ENCODE peak calls at places on chromosomes 1 and 21, in ten cellular contexts. N, A, E, M, J, R, F, O, G and H are unnamed samples.

GRCh38 chr1:229619614-229620013 is 6.3 kb downstream of the TAF5L start:
- DNase-seq in N (no peak), A (no peak), E (no peak), M (no peak), J (no peak), R (peak), F (no peak), O (no peak), G (no peak), H (no peak)

GRCh38 chr1:202319381-202320080 is 22.2 kb downstream of the UBE2T start:
- DNase-seq in N (no peak), A (no peak), E (no peak), M (no peak), J (no peak), R (no peak), F (no peak), O (no peak), G (no peak), H (no peak)

GRCh38 chr1:46490603-46491499 is 1.2 kb downstream of the DMBX1 start:
- DNase-seq in N (no peak), A (no peak), E (no peak), M (no peak), J (no peak), R (no peak), F (no peak), O (no peak), G (no peak), H (no peak)

GRCh38 chr1:13830616-13831280 is 130.8 kb downstream of the PRDM2 start:
- DNase-seq in N (peak), A (no peak), E (no peak), M (no peak), J (peak), R (no peak), F (no peak), O (peak), G (no peak), H (no peak)

GRCh38 chr1:161200421-161200991 is 1.7 kb upstream of the ADAMTS4 start:
- DNase-seq in N (no peak), A (no peak), E (no peak), M (no peak), J (no peak), R (no peak), F (no peak), O (peak), G (no peak), H (no peak)

GRCh38 chr1:177975588-177976495 is 6.0 kb upstream of the SEC16B start:
- DNase-seq in N (no peak), A (no peak), E (peak), M (peak), J (no peak), R (peak), F (no peak), O (no peak), G (no peak), H (no peak)

GRCh38 chr1:200744143-200744542 is 5.5 kb downstream of the CAMSAP2 start:
- DNase-seq in N (no peak), A (no peak), E (no peak), M (no peak), J (no peak), R (no peak), F (no peak), O (no peak), G (no peak), H (no peak)

GRCh38 chr1:156488566-156489165 is 11.9 kb downstream of the MEF2D start:
- DNase-seq in N (no peak), A (no peak), E (no peak), M (no peak), J (no peak), R (peak), F (no peak), O (no peak), G (no peak), H (no peak)

GRCh38 chr1:55420021-55420420 is 204.9 kb upstream of the USP24 start:
- DNase-seq in N (no peak), A (no peak), E (no peak), M (no peak), J (no peak), R (no peak), F (no peak), O (no peak), G (no peak), H (no peak)

GRCh38 chr1:154835531-154836285 is 34.4 kb downstream of the KCNN3 start:
- DNase-seq in N (no peak), A (no peak), E (no peak), M (no peak), J (no peak), R (no peak), F (no peak), O (no peak), G (no peak), H (no peak)

GRCh38 chr1:1000357-1001056 is 610 bp upstream of the HES4 start:
- DNase-seq in N (peak), A (peak), E (peak), M (peak), J (no peak), R (peak), F (peak), O (peak), G (peak), H (peak)

GRCh38 chr21:39518845-39519205 is 67.1 kb downstream of the SH3BGR start:
- DNase-seq in N (no peak), A (no peak), E (no peak), M (no peak), J (no peak), R (no peak), F (no peak), O (no peak), G (no peak), H (no peak)

GRCh38 chr1:49971088-49971487 is 52.7 kb downstream of the AGBL4 start:
- DNase-seq in N (no peak), A (no peak), E (no peak), M (no peak), J (no peak), R (no peak), F (no peak), O (no peak), G (no peak), H (no peak)

GRCh38 chr1:45508295-45509151 is 8.4 kb downstream of the MMACHC start:
- DNase-seq in N (no peak), A (no peak), E (no peak), M (no peak), J (no peak), R (peak), F (no peak), O (no peak), G (no peak), H (no peak)

GRCh38 chr1:174966000-174966572 is 33.7 kb upstream of the CACYBP start:
- DNase-seq in N (no peak), A (no peak), E (no peak), M (no peak), J (no peak), R (no peak), F (no peak), O (no peak), G (no peak), H (no peak)

GRCh38 chr1:33302325-33302724 is 18.6 kb downstream of the A3GALT2 start:
- DNase-seq in N (no peak), A (peak), E (no peak), M (no peak), J (no peak), R (no peak), F (no peak), O (no peak), G (no peak), H (no peak)

GRCh38 chr1:108661030-108661609 is at the start of gene HENMT1:
- DNase-seq in N (peak), A (peak), E (peak), M (no peak), J (peak), R (peak), F (peak), O (peak), G (peak), H (peak)

GRCh38 chr1:31591425-31592093 is 15.2 kb downstream of the TINAGL1 start:
- DNase-seq in N (peak), A (no peak), E (no peak), M (peak), J (no peak), R (no peak), F (no peak), O (no peak), G (no peak), H (no peak)

GRCh38 chr1:226975259-226975908 is 35.3 kb downstream of the COQ8A start:
- DNase-seq in N (no peak), A (no peak), E (no peak), M (no peak), J (no peak), R (no peak), F (no peak), O (no peak), G (no peak), H (no peak)

GRCh38 chr21:39518055-39518844 is 66.5 kb downstream of the SH3BGR start:
- DNase-seq in N (peak), A (peak), E (peak), M (peak), J (peak), R (peak), F (peak), O (no peak), G (peak), H (no peak)

GRCh38 chr1:53090227-53091147 is 28.5 kb downstream of the PODN start:
- DNase-seq in N (peak), A (no peak), E (no peak), M (no peak), J (no peak), R (no peak), F (no peak), O (no peak), G (no peak), H (no peak)

GRCh38 chr1:111455642-111456031 is 6.4 kb downstream of the ATP5PB start:
- DNase-seq in N (no peak), A (no peak), E (no peak), M (no peak), J (no peak), R (no peak), F (no peak), O (no peak), G (no peak), H (no peak)

GRCh38 chr1:113983826-113984225 is 4.6 kb downstream of the OLFML3 start:
- DNase-seq in N (no peak), A (no peak), E (no peak), M (no peak), J (no peak), R (no peak), F (no peak), O (no peak), G (no peak), H (no peak)

GRCh38 chr21:40339050-40339449 is 471.8 kb downstream of the PCP4 start:
- DNase-seq in N (no peak), A (no peak), E (no peak), M (no peak), J (no peak), R (no peak), F (no peak), O (no peak), G (no peak), H (peak)

GRCh38 chr1:41358152-41358937 is 2.9 kb upstream of the FOXO6 start:
- DNase-seq in N (no peak), A (no peak), E (peak), M (no peak), J (peak), R (no peak), F (no peak), O (no peak), G (peak), H (peak)

GRCh38 chr1:185896863-185897262 is 162.7 kb downstream of the HMCN1 start:
- DNase-seq in N (no peak), A (no peak), E (no peak), M (no peak), J (no peak), R (no peak), F (no peak), O (no peak), G (no peak), H (no peak)

GRCh38 chr1:230425252-230426061 is 675 bp downstream of the PGBD5 start:
- DNase-seq in N (no peak), A (no peak), E (no peak), M (no peak), J (no peak), R (no peak), F (peak), O (no peak), G (peak), H (no peak)

GRCh38 chr1:164250365-164250764 is 308.6 kb upstream of the PBX1 start:
- DNase-seq in N (no peak), A (no peak), E (no peak), M (no peak), J (no peak), R (no peak), F (no peak), O (no peak), G (no peak), H (no peak)

GRCh38 chr1:24932284-24932683 is 2.2 kb upstream of the RUNX3 start:
- DNase-seq in N (no peak), A (peak), E (peak), M (no peak), J (no peak), R (peak), F (peak), O (no peak), G (peak), H (no peak)

GRCh38 chr1:6141601-6142000 is 38.5 kb downstream of the CHD5 start:
- DNase-seq in N (no peak), A (peak), E (no peak), M (no peak), J (no peak), R (peak), F (no peak), O (no peak), G (peak), H (no peak)

GRCh38 chr21:41593051-41593783 is 85.3 kb upstream of the TMPRSS2 start:
- DNase-seq in N (no peak), A (no peak), E (no peak), M (no peak), J (no peak), R (peak), F (no peak), O (no peak), G (no peak), H (peak)

GRCh38 chr21:43770066-43770655 is 5.9 kb downstream of the CSTB start:
- DNase-seq in N (no peak), A (no peak), E (no peak), M (no peak), J (no peak), R (no peak), F (no peak), O (no peak), G (no peak), H (no peak)

GRCh38 chr1:23661887-23662286 is 29.7 kb upstream of the RPL11 start:
- DNase-seq in N (no peak), A (no peak), E (no peak), M (no peak), J (no peak), R (no peak), F (no peak), O (no peak), G (no peak), H (no peak)

GRCh38 chr1:203572134-203572625 is 54.5 kb upstream of the ATP2B4 start:
- DNase-seq in N (no peak), A (no peak), E (peak), M (no peak), J (no peak), R (peak), F (no peak), O (peak), G (peak), H (no peak)

GRCh38 chr21:38505654-38506523 is 7.6 kb upstream of the ERG start:
- DNase-seq in N (peak), A (no peak), E (peak), M (no peak), J (peak), R (peak), F (no peak), O (no peak), G (no peak), H (no peak)

GRCh38 chr1:25729774-25730173 is 70.2 kb upstream of the SELENON start:
- DNase-seq in N (no peak), A (no peak), E (no peak), M (no peak), J (peak), R (no peak), F (no peak), O (no peak), G (no peak), H (peak)

GRCh38 chr1:218679988-218680743 is 335.0 kb downstream of the TGFB2 start:
- DNase-seq in N (no peak), A (no peak), E (no peak), M (no peak), J (no peak), R (no peak), F (no peak), O (no peak), G (no peak), H (no peak)